ENCODE peak calls at places on chromosome 6, in seven cellular contexts. One of them, this sample, is unnamed.

GRCh38 chr6:9292975-9293374 is 857.6 kb upstream of the SLC35B3 start:
- DNase-seq in neural crest cell: no peak
- DNase-seq in naive thymus-derived CD4-positive, alpha-beta T cell: no peak
- DNase-seq in lung: no peak
- DNase-seq in stimulated activated CD4-positive, alpha-beta T cell treated with anti-CD3 and anti-CD28 coated beads, Interleukin-1b, Interleukin-23, amount 100 ng/mL, for 48 hours: no peak
- DNase-seq in RCC 7860: no peak
- DNase-seq in HT-29: no peak
- DNase-seq in this sample: no peak

GRCh38 chr6:3489032-3489757 is 32.3 kb upstream of the SLC22A23 start:
- DNase-seq in neural crest cell: no peak
- DNase-seq in naive thymus-derived CD4-positive, alpha-beta T cell: no peak
- DNase-seq in lung: no peak
- DNase-seq in stimulated activated CD4-positive, alpha-beta T cell treated with anti-CD3 and anti-CD28 coated beads, Interleukin-1b, Interleukin-23, amount 100 ng/mL, for 48 hours: no peak
- DNase-seq in RCC 7860: no peak
- DNase-seq in HT-29: no peak
- DNase-seq in this sample: no peak

GRCh38 chr6:149071997-149072396 is 245.5 kb upstream of the TAB2 start:
- DNase-seq in neural crest cell: no peak
- DNase-seq in naive thymus-derived CD4-positive, alpha-beta T cell: no peak
- DNase-seq in lung: no peak
- DNase-seq in stimulated activated CD4-positive, alpha-beta T cell treated with anti-CD3 and anti-CD28 coated beads, Interleukin-1b, Interleukin-23, amount 100 ng/mL, for 48 hours: no peak
- DNase-seq in RCC 7860: no peak
- DNase-seq in HT-29: no peak
- DNase-seq in this sample: no peak

GRCh38 chr6:150456466-150456865 is 87.7 kb downstream of the IYD start:
- DNase-seq in neural crest cell: no peak
- DNase-seq in naive thymus-derived CD4-positive, alpha-beta T cell: no peak
- DNase-seq in lung: no peak
- DNase-seq in stimulated activated CD4-positive, alpha-beta T cell treated with anti-CD3 and anti-CD28 coated beads, Interleukin-1b, Interleukin-23, amount 100 ng/mL, for 48 hours: no peak
- DNase-seq in RCC 7860: no peak
- DNase-seq in HT-29: no peak
- DNase-seq in this sample: no peak

GRCh38 chr6:28212510-28213212 is 12.4 kb upstream of the ZSCAN9 start:
- DNase-seq in neural crest cell: peak
- DNase-seq in naive thymus-derived CD4-positive, alpha-beta T cell: no peak
- DNase-seq in lung: peak
- DNase-seq in stimulated activated CD4-positive, alpha-beta T cell treated with anti-CD3 and anti-CD28 coated beads, Interleukin-1b, Interleukin-23, amount 100 ng/mL, for 48 hours: peak
- DNase-seq in RCC 7860: peak
- DNase-seq in HT-29: peak
- DNase-seq in this sample: peak

GRCh38 chr6:143096403-143096802 is 35.7 kb downstream of the AIG1 start:
- DNase-seq in neural crest cell: no peak
- DNase-seq in naive thymus-derived CD4-positive, alpha-beta T cell: no peak
- DNase-seq in lung: no peak
- DNase-seq in stimulated activated CD4-positive, alpha-beta T cell treated with anti-CD3 and anti-CD28 coated beads, Interleukin-1b, Interleukin-23, amount 100 ng/mL, for 48 hours: no peak
- DNase-seq in RCC 7860: no peak
- DNase-seq in HT-29: no peak
- DNase-seq in this sample: no peak

GRCh38 chr6:7975764-7976146 is 65.2 kb upstream of the TXNDC5 start:
- DNase-seq in neural crest cell: no peak
- DNase-seq in naive thymus-derived CD4-positive, alpha-beta T cell: no peak
- DNase-seq in lung: no peak
- DNase-seq in stimulated activated CD4-positive, alpha-beta T cell treated with anti-CD3 and anti-CD28 coated beads, Interleukin-1b, Interleukin-23, amount 100 ng/mL, for 48 hours: no peak
- DNase-seq in RCC 7860: peak
- DNase-seq in HT-29: peak
- DNase-seq in this sample: peak

GRCh38 chr6:29892696-29893095 is 49.6 kb upstream of the HLA-A start:
- DNase-seq in neural crest cell: no peak
- DNase-seq in naive thymus-derived CD4-positive, alpha-beta T cell: no peak
- DNase-seq in lung: peak
- DNase-seq in stimulated activated CD4-positive, alpha-beta T cell treated with anti-CD3 and anti-CD28 coated beads, Interleukin-1b, Interleukin-23, amount 100 ng/mL, for 48 hours: no peak
- DNase-seq in RCC 7860: no peak
- DNase-seq in HT-29: no peak
- DNase-seq in this sample: no peak

GRCh38 chr6:79152269-79152737 is 74.2 kb upstream of the PHIP start:
- DNase-seq in neural crest cell: no peak
- DNase-seq in naive thymus-derived CD4-positive, alpha-beta T cell: no peak
- DNase-seq in lung: no peak
- DNase-seq in stimulated activated CD4-positive, alpha-beta T cell treated with anti-CD3 and anti-CD28 coated beads, Interleukin-1b, Interleukin-23, amount 100 ng/mL, for 48 hours: no peak
- DNase-seq in RCC 7860: no peak
- DNase-seq in HT-29: peak
- DNase-seq in this sample: peak

GRCh38 chr6:35552285-35552917 is 39.7 kb upstream of the TULP1 start:
- DNase-seq in neural crest cell: peak
- DNase-seq in naive thymus-derived CD4-positive, alpha-beta T cell: peak
- DNase-seq in lung: peak
- DNase-seq in stimulated activated CD4-positive, alpha-beta T cell treated with anti-CD3 and anti-CD28 coated beads, Interleukin-1b, Interleukin-23, amount 100 ng/mL, for 48 hours: peak
- DNase-seq in RCC 7860: no peak
- DNase-seq in HT-29: peak
- DNase-seq in this sample: peak

GRCh38 chr6:37338745-37339255 is 15.0 kb upstream of the RNF8 start:
- DNase-seq in neural crest cell: no peak
- DNase-seq in naive thymus-derived CD4-positive, alpha-beta T cell: no peak
- DNase-seq in lung: no peak
- DNase-seq in stimulated activated CD4-positive, alpha-beta T cell treated with anti-CD3 and anti-CD28 coated beads, Interleukin-1b, Interleukin-23, amount 100 ng/mL, for 48 hours: no peak
- DNase-seq in RCC 7860: no peak
- DNase-seq in HT-29: no peak
- DNase-seq in this sample: no peak

GRCh38 chr6:149130093-149130872 is 187.2 kb upstream of the TAB2 start:
- DNase-seq in neural crest cell: no peak
- DNase-seq in naive thymus-derived CD4-positive, alpha-beta T cell: no peak
- DNase-seq in lung: no peak
- DNase-seq in stimulated activated CD4-positive, alpha-beta T cell treated with anti-CD3 and anti-CD28 coated beads, Interleukin-1b, Interleukin-23, amount 100 ng/mL, for 48 hours: no peak
- DNase-seq in RCC 7860: peak
- DNase-seq in HT-29: peak
- DNase-seq in this sample: no peak

GRCh38 chr6:155269765-155270164 is 6.0 kb downstream of the CLDN20 start:
- DNase-seq in neural crest cell: no peak
- DNase-seq in naive thymus-derived CD4-positive, alpha-beta T cell: no peak
- DNase-seq in lung: no peak
- DNase-seq in stimulated activated CD4-positive, alpha-beta T cell treated with anti-CD3 and anti-CD28 coated beads, Interleukin-1b, Interleukin-23, amount 100 ng/mL, for 48 hours: no peak
- DNase-seq in RCC 7860: no peak
- DNase-seq in HT-29: no peak
- DNase-seq in this sample: no peak

GRCh38 chr6:38080889-38081288 is 261.4 kb downstream of the ZFAND3 start:
- DNase-seq in neural crest cell: no peak
- DNase-seq in naive thymus-derived CD4-positive, alpha-beta T cell: no peak
- DNase-seq in lung: no peak
- DNase-seq in stimulated activated CD4-positive, alpha-beta T cell treated with anti-CD3 and anti-CD28 coated beads, Interleukin-1b, Interleukin-23, amount 100 ng/mL, for 48 hours: no peak
- DNase-seq in RCC 7860: no peak
- DNase-seq in HT-29: peak
- DNase-seq in this sample: peak

GRCh38 chr6:159934181-159934580 is 34.7 kb upstream of the IGF2R start:
- DNase-seq in neural crest cell: no peak
- DNase-seq in naive thymus-derived CD4-positive, alpha-beta T cell: no peak
- DNase-seq in lung: no peak
- DNase-seq in stimulated activated CD4-positive, alpha-beta T cell treated with anti-CD3 and anti-CD28 coated beads, Interleukin-1b, Interleukin-23, amount 100 ng/mL, for 48 hours: no peak
- DNase-seq in RCC 7860: no peak
- DNase-seq in HT-29: no peak
- DNase-seq in this sample: no peak